ENCODE peak calls at places on chromosome 18, in seven cellular contexts. C, S, E, T, Q, D and P are unnamed samples.
A peak's percentile ranks its signal among the peaks of the same experiment; 100 is the strongest.

GRCh38 chr18:52348209-52348608 is 8.2 kb downstream of the DCC start:
- DNase-seq in C (no peak), S (peak; percentile 39), E (no peak), T (no peak), Q (no peak), D (no peak), P (peak; percentile 12)

GRCh38 chr18:61703508-61703907 is 189.3 kb downstream of the RNF152 start:
- DNase-seq in C (no peak), S (no peak), E (no peak), T (no peak), Q (no peak), D (peak; percentile 97), P (no peak)

GRCh38 chr18:24395049-24395780 is 2.4 kb downstream of the OSBPL1A start:
- DNase-seq in C (no peak), S (peak; percentile 9), E (no peak), T (no peak), Q (no peak), D (peak; percentile 51), P (peak; percentile 15)

GRCh38 chr18:21330122-21330701 is 88.2 kb downstream of the GREB1L start:
- DNase-seq in C (no peak), S (peak; percentile 93), E (no peak), T (peak; percentile 92), Q (peak; percentile 27), D (no peak), P (peak; percentile 93)

GRCh38 chr18:21439453-21439852 is 161.1 kb downstream of the ESCO1 start:
- DNase-seq in C (no peak), S (peak; percentile 56), E (no peak), T (no peak), Q (no peak), D (peak; percentile 59), P (peak; percentile 52)

GRCh38 chr18:58228176-58228575 is 184.2 kb downstream of the NEDD4L start:
- DNase-seq in C (no peak), S (no peak), E (no peak), T (no peak), Q (no peak), D (no peak), P (no peak)

GRCh38 chr18:63119647-63120046 is 199.9 kb downstream of the BCL2 start:
- DNase-seq in C (no peak), S (peak; percentile 39), E (no peak), T (no peak), Q (no peak), D (peak; percentile 8), P (peak; percentile 29)

GRCh38 chr18:80169607-80170006 is 60.5 kb downstream of the ADNP2 start:
- DNase-seq in C (no peak), S (peak; percentile 19), E (no peak), T (no peak), Q (no peak), D (peak; percentile 50), P (no peak)

GRCh38 chr18:72830109-72830508 is 37.7 kb downstream of the NETO1 start:
- DNase-seq in C (no peak), S (peak; percentile 30), E (no peak), T (no peak), Q (peak; percentile 48), D (no peak), P (no peak)

GRCh38 chr18:76958692-76959341 is 136.5 kb downstream of the ZNF236 start:
- DNase-seq in C (no peak), S (no peak), E (no peak), T (no peak), Q (peak; percentile 31), D (no peak), P (peak; percentile 61)

DNA sequence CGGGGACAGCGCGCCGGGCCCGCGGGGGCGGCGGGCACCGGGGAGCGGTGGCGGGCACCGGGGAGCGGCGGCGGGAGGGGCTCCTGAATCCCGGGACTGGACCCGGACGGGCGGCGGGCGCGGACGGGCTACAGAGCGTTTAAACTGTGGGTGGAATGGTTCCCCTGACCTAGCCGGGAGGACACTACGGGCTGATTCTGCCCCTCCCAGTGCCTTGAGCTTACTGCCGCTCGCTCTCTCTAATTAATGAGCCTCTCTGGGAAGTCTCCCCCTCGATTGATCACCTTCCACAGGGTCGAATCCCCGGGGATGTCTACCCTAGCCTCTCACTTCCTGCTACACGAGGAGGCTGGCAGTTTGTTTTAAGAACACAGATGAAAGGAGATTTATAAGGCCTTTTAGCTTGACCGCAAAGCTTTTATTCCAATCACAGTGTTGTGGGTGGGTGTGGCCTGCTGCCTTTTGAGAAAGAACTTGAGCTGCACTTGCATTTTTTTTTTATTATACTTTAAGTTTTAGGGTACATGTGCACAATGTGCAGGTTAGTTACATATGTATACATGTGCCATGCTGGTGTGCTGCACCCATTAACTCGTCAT is 1.0 kb downstream of the GNAL start:
- DNase-seq in C (no peak), S (no peak), E (no peak), T (no peak), Q (no peak), D (peak; percentile 2), P (no peak)
- H3K4me3 ChIP-seq in C (no peak overlapping the region), S (peak overlapping the region; percentile 61), E (peak overlapping the region; percentile 65), T (peak overlapping the region; percentile 52), Q (peak overlapping the region; percentile 74), D (peak overlapping the region; percentile 53), P (peak overlapping the region; percentile 29)

DNA sequence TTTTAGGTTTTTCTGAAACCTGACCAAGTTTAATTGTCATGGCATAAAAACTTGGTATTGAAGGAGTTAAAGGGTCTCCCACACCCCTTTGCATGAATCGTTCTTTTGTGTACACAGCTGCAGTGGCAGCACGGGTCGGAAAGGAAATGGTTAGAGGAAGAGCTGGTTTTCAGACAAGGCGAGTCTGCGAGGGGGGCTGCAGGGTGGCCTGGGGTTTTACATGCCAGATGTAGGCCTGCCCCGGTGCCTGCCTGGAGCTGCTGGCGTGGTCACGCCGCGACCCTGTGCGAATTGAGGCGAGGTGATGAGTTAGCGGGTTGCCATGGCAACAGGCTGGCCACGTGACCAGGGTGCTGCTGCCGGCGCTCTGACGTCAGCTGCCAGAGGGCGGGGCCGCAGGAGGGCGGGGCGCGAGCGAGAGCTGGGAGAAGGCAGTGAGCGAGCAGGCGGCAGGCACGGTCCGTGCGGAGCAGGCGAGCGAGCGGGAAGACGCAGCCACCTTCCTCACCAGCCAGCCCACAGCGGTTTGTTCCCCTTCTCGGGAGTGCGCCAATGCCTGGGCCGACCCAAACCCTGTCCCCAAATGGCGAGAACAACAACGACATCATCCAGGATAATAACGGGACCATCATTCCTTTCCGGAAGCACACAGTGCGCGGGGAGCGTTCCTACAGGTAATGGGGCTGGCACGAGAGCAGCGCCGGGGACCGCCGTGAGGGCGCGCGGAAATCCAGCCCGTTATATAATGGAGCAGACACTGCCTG is at the start of gene MAPRE2:
- DNase-seq in C (peak; percentile 100), S (peak; percentile 70), E (peak; percentile 99), T (peak; percentile 100), Q (peak; percentile 98), D (peak; percentile 96), P (peak; percentile 94)
- H3K27ac ChIP-seq in C (peak within 1 kb of the TSS; percentile 98), S (no peak within 1 kb of the TSS), E (peak within 1 kb of the TSS; percentile 73), T (peak within 1 kb of the TSS; percentile 91), Q (peak within 1 kb of the TSS; percentile 70), D (peak within 1 kb of the TSS; percentile 77), P (peak within 1 kb of the TSS; percentile 93)

GRCh38 chr18:9839211-9839610 is 46.6 kb upstream of the TXNDC2 start:
- DNase-seq in C (no peak), S (no peak), E (no peak), T (no peak), Q (no peak), D (no peak), P (no peak)
- H3K4me1 ChIP-seq in C (no peaks in the 10 kb centered on the region), S (no peaks in the 10 kb centered on the region), E (peaks cover 17% of the 10 kb centered on the region), T (no peaks in the 10 kb centered on the region), Q (peaks cover 3% of the 10 kb centered on the region), D (no peaks in the 10 kb centered on the region), P (no peaks in the 10 kb centered on the region)

DNA sequence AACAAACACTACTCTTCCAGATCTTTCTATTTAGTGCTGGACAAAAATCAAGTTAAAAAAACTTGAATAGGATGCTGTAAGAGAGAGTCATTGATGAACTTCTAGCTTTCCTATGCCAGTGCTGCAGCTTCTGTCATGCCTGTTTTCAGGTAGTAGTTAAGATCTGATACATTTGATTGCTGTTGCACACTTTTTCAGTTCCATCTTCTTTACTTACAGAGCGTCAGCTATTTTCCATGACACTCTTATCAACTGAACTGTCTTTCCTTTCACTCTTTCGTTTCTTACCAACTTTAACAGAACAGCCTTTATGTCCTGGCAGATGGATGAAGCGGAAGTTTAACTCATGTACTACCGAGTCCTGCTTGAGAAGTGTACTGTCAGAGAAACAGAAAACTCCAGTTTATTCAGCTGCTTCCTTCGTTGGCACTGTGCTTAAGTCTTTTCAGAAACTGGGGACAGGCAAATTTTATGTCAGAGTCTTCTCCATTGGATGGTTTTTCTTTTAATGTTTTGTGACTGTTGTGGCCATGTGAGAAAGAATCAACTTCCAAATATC is 145.9 kb upstream of the KLHL14 start:
- DNase-seq in C (no peak), S (no peak), E (no peak), T (no peak), Q (no peak), D (no peak), P (no peak)
- H3K4me3 ChIP-seq in C (no peak overlapping the region), S (no peak overlapping the region), E (no peak overlapping the region), T (no peak overlapping the region), Q (no peak overlapping the region), D (no peak overlapping the region), P (no peak overlapping the region)

GRCh38 chr18:36580874-36581750 is 247.7 kb downstream of the TPGS2 start:
- DNase-seq in C (no peak), S (peak; percentile 44), E (peak; percentile 60), T (no peak), Q (no peak), D (peak; percentile 75), P (no peak)
- H3K27ac ChIP-seq in C (no peak overlapping the region), S (peak overlapping the region; percentile 39), E (peak overlapping the region; percentile 77), T (no peak overlapping the region), Q (peak overlapping the region; percentile 47), D (peak overlapping the region; percentile 88), P (no peak overlapping the region)

GRCh38 chr18:30211112-30211511 is 831.4 kb downstream of the DSC3 start:
- DNase-seq in C (no peak), S (no peak), E (no peak), T (no peak), Q (no peak), D (no peak), P (no peak)
- H3K4me1 ChIP-seq in C (no peaks in the 10 kb centered on the region), S (no peaks in the 10 kb centered on the region), E (no peaks in the 10 kb centered on the region), T (no peaks in the 10 kb centered on the region), Q (no peaks in the 10 kb centered on the region), D (no peaks in the 10 kb centered on the region), P (no peaks in the 10 kb centered on the region)

DNA sequence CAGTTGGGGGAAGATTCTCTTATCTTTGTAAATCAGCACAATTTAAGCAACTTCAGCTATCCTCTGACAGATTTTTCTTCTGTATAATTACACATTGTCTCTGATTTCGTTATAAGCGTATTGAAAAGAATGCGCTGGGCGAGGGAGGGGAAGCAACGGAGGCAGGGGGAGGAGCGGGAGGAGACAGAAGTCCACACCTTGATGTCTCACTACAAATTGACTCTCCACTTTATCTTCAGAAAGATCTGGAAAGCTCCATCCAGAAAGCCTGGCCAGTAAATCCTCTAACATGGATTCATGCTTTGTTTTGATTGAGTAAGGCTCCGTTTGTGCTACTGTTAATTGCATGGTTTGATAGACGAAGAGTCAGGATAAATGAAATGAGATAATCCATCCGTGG is 76.6 kb downstream of the SMIM21 start:
- DNase-seq in C (no peak), S (no peak), E (no peak), T (no peak), Q (no peak), D (no peak), P (peak; percentile 9)
- H3K4me3 ChIP-seq in C (no peak overlapping the region), S (no peak overlapping the region), E (no peak overlapping the region), T (no peak overlapping the region), Q (no peak overlapping the region), D (no peak overlapping the region), P (no peak overlapping the region)

DNA sequence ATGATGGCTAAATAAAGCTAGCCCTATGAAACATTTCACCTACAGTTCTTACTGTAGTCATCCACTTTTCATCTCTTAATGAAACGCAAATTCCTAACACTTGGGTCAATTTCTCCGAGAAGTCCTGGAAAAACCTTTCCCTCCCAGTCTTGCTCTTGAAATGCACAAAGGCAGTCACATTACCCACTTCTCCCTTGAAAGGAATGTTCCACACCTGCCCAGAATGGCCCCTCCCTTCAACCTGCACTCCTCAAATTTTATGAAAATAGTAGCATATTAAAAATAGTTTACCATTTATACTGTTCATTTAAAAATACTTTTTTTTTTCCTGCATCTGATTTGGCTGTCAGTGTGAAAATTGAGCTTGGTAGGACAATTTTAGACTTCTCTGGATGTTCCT is 64.7 kb upstream of the ACAA2 start:
- DNase-seq in C (no peak), S (no peak), E (no peak), T (no peak), Q (no peak), D (no peak), P (no peak)
- H3K27ac ChIP-seq in C (no peak overlapping the region), S (no peak overlapping the region), E (no peak overlapping the region), T (no peak overlapping the region), Q (no peak overlapping the region), D (no peak overlapping the region), P (no peak overlapping the region)